ENCODE peak calls at places on chromosomes 6 and 20, in four cellular contexts. G is K562, C is HepG2, Z is SK-N-SH. J is an unnamed sample.

GRCh38 chr6:104402572-104402971 is 457.1 kb downstream of the HACE1 start:
- DNase-seq in C (no peak), G (no peak), Z (no peak), J (no peak)

GRCh38 chr6:25341923-25342619 is 62.9 kb downstream of the CARMIL1 start:
- DNase-seq in G (no peak), C (no peak), Z (no peak), J (no peak)

GRCh38 chr20:61045876-61046585 is 206.0 kb upstream of the CDH4 start:
- DNase-seq in G (no peak), C (no peak), Z (no peak), J (no peak)

GRCh38 chr6:79522609-79523008 is 14.6 kb downstream of the LCA5 start:
- DNase-seq in G (no peak), Z (no peak), C (no peak), J (no peak)

GRCh38 chr6:146857180-146857959 is 258.6 kb downstream of the ADGB start:
- DNase-seq in Z (peak; percentile 83), G (peak; percentile 85), C (peak; percentile 63), J (no peak)

GRCh38 chr6:34468378-34468892 is 2.6 kb downstream of the PACSIN1 start:
- DNase-seq in Z (no peak), C (no peak), G (no peak), J (peak; percentile 16)

GRCh38 chr6:143397229-143398222 is 53.0 kb downstream of the ADAT2 start:
- DNase-seq in Z (no peak), G (no peak), C (peak; percentile 99), J (no peak)

GRCh38 chr20:36116813-36117441 is 37.6 kb upstream of the EPB41L1 start:
- DNase-seq in Z (no peak), C (no peak), G (no peak), J (no peak)

GRCh38 chr20:21074605-21075336 is 31.4 kb downstream of the LINC00237 start:
- DNase-seq in Z (no peak), G (no peak), C (no peak), J (peak; percentile 50)

GRCh38 chr20:4038047-4038459 is 22.7 kb upstream of the RNF24 start:
- DNase-seq in C (no peak), Z (no peak), G (peak; percentile 33), J (peak; percentile 75)

DNA sequence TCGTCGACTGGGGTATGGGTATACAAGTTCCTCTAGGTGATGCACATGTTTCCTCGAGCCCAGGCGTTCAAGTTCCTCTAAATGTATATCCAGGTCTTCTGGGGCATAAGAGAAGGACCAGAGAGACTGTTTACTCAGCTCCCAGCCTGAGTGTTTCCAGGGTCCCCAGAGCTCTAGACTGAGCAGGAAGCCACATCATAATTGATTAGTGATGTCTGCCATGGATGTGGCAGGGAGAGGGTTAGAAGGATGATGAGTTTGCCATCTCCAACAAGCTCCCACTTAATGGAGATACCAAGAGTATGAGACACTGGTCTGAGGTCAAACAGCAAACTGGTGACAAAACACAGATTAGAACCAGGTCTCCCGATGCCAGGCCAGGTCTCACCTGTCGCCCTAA is 74.8 kb downstream of the PREX1 start:
- DNase-seq in G (no peak), Z (no peak), C (no peak), J (no peak)
- TF ChIP-seq MXI1 in G (no peak), Z (no peak), C (no peak), J (no peak)

GRCh38 chr6:109349419-109349987 is 32.8 kb downstream of the CD164 start:
- DNase-seq in G (no peak), Z (peak; percentile 43), C (peak; percentile 23), J (no peak)
- TF ChIP-seq YY1 in G (no peak), Z (no peak), C (no peak), J (no peak)

GRCh38 chr6:142225552-142225951 is 76.3 kb upstream of the ADGRG6 start:
- DNase-seq in C (no peak), G (no peak), Z (no peak), J (no peak)
- TF ChIP-seq USF2 in C (no peak), G (no peak), Z (no peak), J (no peak)

GRCh38 chr6:14711704-14712397 is 534.0 kb upstream of the JARID2 start:
- DNase-seq in C (no peak), G (no peak), Z (no peak), J (no peak)

GRCh38 chr6:14713561-14713960 is 532.3 kb upstream of the JARID2 start:
- DNase-seq in G (no peak), C (no peak), Z (no peak), J (no peak)

GRCh38 chr6:14713966-14714631 is 531.8 kb upstream of the JARID2 start:
- DNase-seq in Z (no peak), G (no peak), C (no peak), J (no peak)

GRCh38 chr6:14711056-14711703 is 534.7 kb upstream of the JARID2 start:
- DNase-seq in C (peak; percentile 28), Z (peak; percentile 25), G (peak; percentile 76), J (no peak)

DNA sequence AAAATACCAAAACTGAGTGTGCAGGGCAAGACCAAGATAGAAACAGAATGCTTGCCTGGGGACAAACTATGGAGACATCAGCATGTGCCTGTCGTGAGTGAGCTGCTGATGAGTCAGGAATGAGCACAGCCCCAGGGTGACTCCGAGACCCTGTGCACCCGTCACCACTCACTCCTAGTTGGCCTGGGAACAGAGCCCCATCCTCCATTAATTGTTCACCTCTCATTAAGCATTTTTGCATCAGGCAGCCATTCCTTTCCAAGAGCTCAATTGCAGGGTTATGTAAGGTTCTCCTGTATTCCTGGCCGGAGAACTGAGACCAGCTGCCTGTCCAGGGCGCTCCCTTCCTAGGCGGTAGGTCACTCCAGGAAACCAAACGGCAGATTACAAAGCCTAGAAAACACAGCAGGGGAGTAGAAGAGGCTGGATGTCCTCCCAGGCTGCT is 532.8 kb upstream of the JARID2 start:
- DNase-seq in C (no peak), G (no peak), Z (no peak), J (no peak)
- TF ChIP-seq MXI1 in C (no peak), G (no peak), Z (no peak), J (no peak)

DNA sequence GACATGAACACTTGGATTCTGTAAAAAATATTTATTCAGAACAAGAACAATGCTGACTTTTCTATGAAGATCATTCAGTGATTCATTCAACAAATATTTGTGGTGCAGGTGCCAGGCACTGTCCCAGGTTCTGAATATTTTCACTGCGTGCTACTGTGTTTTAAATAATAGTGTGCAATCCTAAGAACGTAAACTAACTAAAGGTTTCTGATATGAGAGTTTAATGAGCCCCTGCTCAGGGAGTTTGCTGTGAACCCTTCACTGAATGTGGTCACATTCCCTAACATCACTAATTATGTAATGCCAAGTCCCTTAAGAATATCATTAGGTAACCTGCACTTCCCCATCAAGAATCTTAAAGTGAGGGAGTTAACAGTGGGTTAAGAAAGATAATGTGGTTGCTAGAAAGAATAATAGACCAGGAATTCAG is 1.7 kb upstream of the TMEM170B start:
- DNase-seq in C (peak; percentile 39), G (no peak), Z (no peak), J (no peak)
- TF ChIP-seq YY1 in C (no peak), G (no peak), Z (no peak), J (no peak)

GRCh38 chr20:62496525-62497218 is 20.9 kb upstream of the GATA5 start:
- DNase-seq in Z (peak; percentile 90), C (no peak), G (peak; percentile 81), J (no peak)
- TF ChIP-seq USF2 in Z (no peak), C (no peak), G (no peak), J (no peak)